ENCODE peak calls at places on chromosomes 4 and X, in eight cellular contexts. Z, G, Q, P, R, L, U and T are unnamed samples.

GRCh38 chr4:1130318-1131186 is 17.2 kb upstream of the RNF212 start:
- DNase-seq in Z (peak), G (peak), Q (peak), P (no peak), R (peak), L (no peak), U (peak), T (peak)

GRCh38 chr4:42074294-42074693 is 78.2 kb downstream of the BEND4 start:
- DNase-seq in Z (no peak), G (no peak), Q (no peak), P (no peak), R (no peak), L (no peak), U (no peak), T (no peak)

GRCh38 chr4:108291137-108291536 is 122.4 kb upstream of the LEF1 start:
- DNase-seq in Z (no peak), G (no peak), Q (no peak), P (no peak), R (no peak), L (no peak), U (no peak), T (no peak)

GRCh38 chr4:177079327-177079726 is 230.3 kb upstream of the NEIL3 start:
- DNase-seq in Z (peak), G (no peak), Q (no peak), P (no peak), R (no peak), L (no peak), U (no peak), T (peak)

GRCh38 chrX:45434231-45434630 is 233.6 kb upstream of the DIPK2B start:
- DNase-seq in Z (no peak), G (no peak), Q (no peak), P (no peak), R (no peak), L (no peak), U (peak), T (no peak)

GRCh38 chr4:75542824-75543223 is 13.0 kb upstream of the ODAPH start:
- DNase-seq in Z (peak), G (no peak), Q (no peak), P (no peak), R (no peak), L (no peak), U (no peak), T (no peak)

GRCh38 chrX:1094934-1095333 is 117.5 kb downstream of the CRLF2 start:
- DNase-seq in Z (no peak), G (no peak), Q (no peak), P (no peak), R (no peak), L (no peak), U (no peak), T (no peak)

GRCh38 chr4:173527103-173527876 is 2.7 kb downstream of the HAND2 start:
- DNase-seq in Z (no peak), G (no peak), Q (no peak), P (no peak), R (no peak), L (no peak), U (peak), T (no peak)

GRCh38 chr4:3809451-3810110 is 43.4 kb downstream of the ADRA2C start:
- DNase-seq in Z (no peak), G (no peak), Q (no peak), P (no peak), R (no peak), L (peak), U (no peak), T (no peak)

GRCh38 chrX:47568656-47569295 is 7.8 kb downstream of the ARAF start:
- DNase-seq in Z (no peak), G (no peak), Q (no peak), P (no peak), R (no peak), L (no peak), U (peak), T (peak)

GRCh38 chrX:56788717-56789122 is 59.7 kb downstream of the NBDY start:
- DNase-seq in Z (no peak), G (peak), Q (peak), P (no peak), R (no peak), L (peak), U (no peak), T (no peak)

GRCh38 chrX:71579990-71580380 is 1.7 kb downstream of the GCNA start:
- DNase-seq in Z (no peak), G (no peak), Q (no peak), P (no peak), R (peak), L (no peak), U (no peak), T (no peak)

GRCh38 chr4:142358656-142359055 is 487.4 kb downstream of the INPP4B start:
- DNase-seq in Z (no peak), G (no peak), Q (no peak), P (no peak), R (no peak), L (no peak), U (peak), T (no peak)

GRCh38 chr4:17313194-17313593 is 198.7 kb downstream of the QDPR start:
- DNase-seq in Z (no peak), G (no peak), Q (no peak), P (no peak), R (no peak), L (no peak), U (no peak), T (no peak)

GRCh38 chrX:113399501-113400192 is 559.0 kb upstream of the AMOT start:
- DNase-seq in Z (no peak), G (no peak), Q (no peak), P (no peak), R (no peak), L (no peak), U (no peak), T (no peak)

GRCh38 chr4:10893417-10893816 is 208.8 kb upstream of the CLNK start:
- DNase-seq in Z (peak), G (no peak), Q (no peak), P (no peak), R (peak), L (no peak), U (peak), T (peak)

GRCh38 chr4:107951551-107951950 is 20.2 kb downstream of the CYP2U1 start:
- DNase-seq in Z (no peak), G (no peak), Q (no peak), P (no peak), R (no peak), L (no peak), U (no peak), T (no peak)

GRCh38 chr4:122548452-122548851 is 72.4 kb downstream of the IL21 start:
- DNase-seq in Z (no peak), G (no peak), Q (no peak), P (no peak), R (no peak), L (no peak), U (no peak), T (no peak)

GRCh38 chr4:139917896-139918295 is 236.1 kb downstream of the MAML3 start:
- DNase-seq in Z (no peak), G (no peak), Q (no peak), P (no peak), R (no peak), L (no peak), U (no peak), T (no peak)

GRCh38 chrX:47796433-47796906 is 40.2 kb upstream of the ZNF81 start:
- DNase-seq in Z (peak), G (no peak), Q (no peak), P (no peak), R (no peak), L (no peak), U (no peak), T (no peak)

GRCh38 chr4:79862842-79863241 is 210.2 kb downstream of the ANTXR2 start:
- DNase-seq in Z (no peak), G (no peak), Q (no peak), P (no peak), R (no peak), L (no peak), U (no peak), T (no peak)

GRCh38 chr4:147837854-147838253 is 106.0 kb downstream of the ARHGAP10 start:
- DNase-seq in Z (no peak), G (no peak), Q (no peak), P (no peak), R (no peak), L (no peak), U (no peak), T (no peak)

GRCh38 chr4:187656953-187657352 is 338.6 kb upstream of the ZFP42 start:
- DNase-seq in Z (no peak), G (no peak), Q (no peak), P (no peak), R (no peak), L (no peak), U (no peak), T (no peak)

GRCh38 chr4:4780634-4781287 is 78.7 kb upstream of the MSX1 start:
- DNase-seq in Z (peak), G (no peak), Q (no peak), P (no peak), R (no peak), L (no peak), U (no peak), T (no peak)

GRCh38 chrX:107374831-107375230 is 74.6 kb upstream of the FRMPD3 start:
- DNase-seq in Z (no peak), G (no peak), Q (no peak), P (no peak), R (no peak), L (no peak), U (no peak), T (no peak)

GRCh38 chr4:3836802-3837601 is 70.8 kb downstream of the ADRA2C start:
- DNase-seq in Z (peak), G (peak), Q (no peak), P (no peak), R (no peak), L (no peak), U (peak), T (peak)

GRCh38 chr4:152363086-152363485 is 172.8 kb downstream of the FBXW7 start:
- DNase-seq in Z (no peak), G (no peak), Q (no peak), P (no peak), R (no peak), L (no peak), U (no peak), T (no peak)

GRCh38 chr4:22021116-22021515 is 72.5 kb upstream of the KCNIP4 start:
- DNase-seq in Z (no peak), G (no peak), Q (no peak), P (no peak), R (no peak), L (no peak), U (no peak), T (no peak)

GRCh38 chr4:127641524-127641923 is 8.8 kb downstream of the INTU start:
- DNase-seq in Z (peak), G (no peak), Q (no peak), P (no peak), R (no peak), L (no peak), U (no peak), T (no peak)

GRCh38 chrX:120269379-120270035 is 18.9 kb downstream of the ZBTB33 start:
- DNase-seq in Z (peak), G (no peak), Q (no peak), P (no peak), R (peak), L (no peak), U (no peak), T (no peak)

GRCh38 chrX:41090568-41091238 is 5.5 kb downstream of the USP9X start:
- DNase-seq in Z (no peak), G (no peak), Q (no peak), P (no peak), R (no peak), L (no peak), U (no peak), T (no peak)

GRCh38 chr4:958836-959337 is 14.5 kb downstream of the DGKQ start:
- DNase-seq in Z (no peak), G (no peak), Q (no peak), P (no peak), R (no peak), L (peak), U (no peak), T (no peak)

GRCh38 chrX:153649178-153649914 is 2.3 kb downstream of the DUSP9 start:
- DNase-seq in Z (peak), G (no peak), Q (peak), P (no peak), R (peak), L (peak), U (peak), T (peak)

GRCh38 chr4:182189107-182189878 is 53.9 kb upstream of the TENM3 start:
- DNase-seq in Z (peak), G (no peak), Q (no peak), P (no peak), R (no peak), L (no peak), U (no peak), T (no peak)

GRCh38 chr4:156959298-156959702 is 12.3 kb downstream of the PDGFC start:
- DNase-seq in Z (no peak), G (no peak), Q (no peak), P (no peak), R (no peak), L (no peak), U (no peak), T (no peak)

GRCh38 chrX:22433292-22434070 is 160.8 kb downstream of the CBLL2 start:
- DNase-seq in Z (no peak), G (no peak), Q (no peak), P (no peak), R (no peak), L (no peak), U (no peak), T (no peak)

GRCh38 chr4:116180056-116180690 is 905.2 kb downstream of the TRAM1L1 start:
- DNase-seq in Z (peak), G (no peak), Q (no peak), P (no peak), R (peak), L (no peak), U (peak), T (peak)

GRCh38 chrX:23008431-23009099 is 8.8 kb downstream of the DDX53 start:
- DNase-seq in Z (peak), G (no peak), Q (no peak), P (no peak), R (no peak), L (no peak), U (peak), T (peak)

GRCh38 chr4:159015862-159016261 is 87.0 kb upstream of the RAPGEF2 start:
- DNase-seq in Z (no peak), G (no peak), Q (no peak), P (no peak), R (no peak), L (no peak), U (no peak), T (no peak)